ENCODE peak calls at places on chromosomes 11 and 22, in seven cellular contexts. B, O, M, V, W, Y and X are unnamed samples.

GRCh38 chr22:47564651-47565050 is 802.2 kb downstream of the TBC1D22A start:
- DNase-seq in B (peak; percentile 51), O (no peak), M (no peak), V (no peak), W (no peak), Y (no peak), X (no peak)

GRCh38 chr11:68045900-68046299 is 7.1 kb downstream of the TCIRG1 start:
- DNase-seq in B (no peak), O (no peak), M (no peak), V (no peak), W (peak; percentile 27), Y (no peak), X (no peak)

GRCh38 chr22:24506802-24507438 is 11.8 kb downstream of the UPB1 start:
- DNase-seq in B (peak; percentile 79), O (no peak), M (peak; percentile 35), V (no peak), W (no peak), Y (no peak), X (no peak)

GRCh38 chr11:8807544-8808225 is 103.3 kb upstream of the AKIP1 start:
- DNase-seq in B (no peak), O (peak; percentile 15), M (peak; percentile 88), V (peak; percentile 69), W (peak; percentile 40), Y (no peak), X (peak; percentile 53)

GRCh38 chr11:26350002-26350401 is 18.1 kb downstream of the ANO3 start:
- DNase-seq in B (no peak), O (no peak), M (no peak), V (no peak), W (no peak), Y (no peak), X (no peak)

GRCh38 chr11:69010964-69011623 is 2.0 kb downstream of the MRGPRF start:
- DNase-seq in B (peak; percentile 37), O (peak; percentile 29), M (peak; percentile 79), V (peak; percentile 89), W (peak; percentile 67), Y (no peak), X (peak; percentile 37)

GRCh38 chr11:57377098-57377497 is 3.9 kb downstream of the PRG3 start:
- DNase-seq in B (no peak), O (no peak), M (peak; percentile 26), V (no peak), W (no peak), Y (no peak), X (no peak)

GRCh38 chr11:64164392-64165312 is 1.3 kb downstream of the MACROD1 start:
- DNase-seq in B (no peak), O (no peak), M (no peak), V (no peak), W (peak; percentile 60), Y (no peak), X (peak; percentile 93)

GRCh38 chr11:78659326-78660319 is 85.0 kb upstream of the NARS2 start:
- DNase-seq in B (peak; percentile 56), O (no peak), M (no peak), V (no peak), W (peak; percentile 59), Y (no peak), X (no peak)

GRCh38 chr11:69442807-69443137 is 38.7 kb upstream of the LINC01488 start:
- DNase-seq in B (no peak), O (peak; percentile 18), M (peak; percentile 88), V (peak; percentile 34), W (peak; percentile 44), Y (no peak), X (no peak)

GRCh38 chr11:73331138-73331916 is 23.3 kb downstream of the ARHGEF17 start:
- DNase-seq in B (no peak), O (no peak), M (no peak), V (peak; percentile 68), W (peak; percentile 61), Y (no peak), X (no peak)

GRCh38 chr22:49712195-49712791 is 115.4 kb downstream of the BRD1 start:
- DNase-seq in B (no peak), O (no peak), M (no peak), V (no peak), W (no peak), Y (no peak), X (no peak)

GRCh38 chr11:115054541-115055538 is 376.5 kb downstream of the NXPE2 start:
- DNase-seq in B (peak; percentile 37), O (peak; percentile 29), M (no peak), V (no peak), W (no peak), Y (no peak), X (no peak)

GRCh38 chr11:96642584-96642983 is 252.8 kb downstream of the JRKL start:
- DNase-seq in B (no peak), O (no peak), M (no peak), V (no peak), W (no peak), Y (no peak), X (no peak)

GRCh38 chr22:32713737-32714457 is 87.6 kb upstream of the TIMP3 start:
- DNase-seq in B (no peak), O (no peak), M (no peak), V (no peak), W (no peak), Y (no peak), X (no peak)

GRCh38 chr22:31079095-31079642 is 1.9 kb upstream of the SMTN start:
- DNase-seq in B (peak; percentile 77), O (no peak), M (no peak), V (no peak), W (peak; percentile 78), Y (no peak), X (no peak)

GRCh38 chr11:83241291-83241946 is 44.7 kb downstream of the CCDC90B start:
- DNase-seq in B (peak; percentile 50), O (peak; percentile 2), M (peak; percentile 57), V (peak; percentile 37), W (peak; percentile 71), Y (no peak), X (no peak)

GRCh38 chr22:20106205-20106848 is 9.6 kb upstream of the RANBP1 start:
- DNase-seq in B (no peak), O (no peak), M (no peak), V (no peak), W (no peak), Y (no peak), X (peak; percentile 70)

GRCh38 chr22:30877662-30878515 is 90.7 kb downstream of the MORC2 start:
- DNase-seq in B (no peak), O (no peak), M (no peak), V (no peak), W (no peak), Y (no peak), X (no peak)

GRCh38 chr11:119751281-119752060 is 22.5 kb upstream of the NECTIN1 start:
- DNase-seq in B (no peak), O (no peak), M (no peak), V (no peak), W (no peak), Y (no peak), X (no peak)

GRCh38 chr11:57485217-57486007 is 25.1 kb downstream of the RTN4RL2 start:
- DNase-seq in B (no peak), O (no peak), M (no peak), V (no peak), W (peak; percentile 8), Y (no peak), X (no peak)

GRCh38 chr11:79100093-79100704 is 340.6 kb downstream of the TENM4 start:
- DNase-seq in B (peak; percentile 34), O (peak; percentile 10), M (peak; percentile 55), V (no peak), W (peak; percentile 45), Y (no peak), X (no peak)

GRCh38 chr11:121153472-121153871 is 52.4 kb downstream of the TECTA start:
- DNase-seq in B (no peak), O (no peak), M (no peak), V (no peak), W (no peak), Y (no peak), X (no peak)